ENCODE peak calls at places on chromosomes 5 and 9, in six cellular contexts. W, N, Z, B, K and S are unnamed samples.

GRCh38 chr5:4883388-4883787 is 256.7 kb upstream of the ADAMTS16 start:
- DNase-seq in W (no peak), N (no peak), Z (no peak), B (no peak), K (no peak), S (no peak)

GRCh38 chr5:73615085-73615484 is 10.9 kb upstream of the ARHGEF28 start:
- DNase-seq in W (no peak), N (no peak), Z (no peak), B (no peak), K (no peak), S (no peak)

GRCh38 chr9:132732326-132732725 is 62.1 kb downstream of the GTF3C4 start:
- DNase-seq in W (peak), N (no peak), Z (no peak), B (no peak), K (no peak), S (no peak)

GRCh38 chr9:115649991-115650472 is 503.6 kb upstream of the PAPPA start:
- DNase-seq in W (no peak), N (peak), Z (no peak), B (no peak), K (peak), S (no peak)

GRCh38 chr5:85462957-85463356 is 1078.3 kb upstream of the EDIL3 start:
- DNase-seq in W (no peak), N (no peak), Z (no peak), B (no peak), K (no peak), S (no peak)

GRCh38 chr5:7208911-7209310 is 187.0 kb upstream of the ADCY2 start:
- DNase-seq in W (no peak), N (no peak), Z (no peak), B (no peak), K (no peak), S (no peak)

GRCh38 chr5:123099514-123100151 is 10.6 kb downstream of the PRDM6 start:
- DNase-seq in W (peak), N (no peak), Z (no peak), B (no peak), K (no peak), S (peak)

GRCh38 chr5:89204766-89205165 is 321.8 kb upstream of the MEF2C start:
- DNase-seq in W (no peak), N (no peak), Z (no peak), B (no peak), K (peak), S (no peak)

GRCh38 chr9:134323741-134324358 is 2.4 kb upstream of the RXRA start:
- DNase-seq in W (peak), N (peak), Z (no peak), B (no peak), K (no peak), S (no peak)

GRCh38 chr5:31232273-31232888 is 38.9 kb downstream of the CDH6 start:
- DNase-seq in W (peak), N (peak), Z (peak), B (peak), K (peak), S (peak)

GRCh38 chr9:11335011-11335410 is 722.2 kb upstream of the PTPRD start:
- DNase-seq in W (no peak), N (no peak), Z (no peak), B (no peak), K (no peak), S (no peak)

DNA sequence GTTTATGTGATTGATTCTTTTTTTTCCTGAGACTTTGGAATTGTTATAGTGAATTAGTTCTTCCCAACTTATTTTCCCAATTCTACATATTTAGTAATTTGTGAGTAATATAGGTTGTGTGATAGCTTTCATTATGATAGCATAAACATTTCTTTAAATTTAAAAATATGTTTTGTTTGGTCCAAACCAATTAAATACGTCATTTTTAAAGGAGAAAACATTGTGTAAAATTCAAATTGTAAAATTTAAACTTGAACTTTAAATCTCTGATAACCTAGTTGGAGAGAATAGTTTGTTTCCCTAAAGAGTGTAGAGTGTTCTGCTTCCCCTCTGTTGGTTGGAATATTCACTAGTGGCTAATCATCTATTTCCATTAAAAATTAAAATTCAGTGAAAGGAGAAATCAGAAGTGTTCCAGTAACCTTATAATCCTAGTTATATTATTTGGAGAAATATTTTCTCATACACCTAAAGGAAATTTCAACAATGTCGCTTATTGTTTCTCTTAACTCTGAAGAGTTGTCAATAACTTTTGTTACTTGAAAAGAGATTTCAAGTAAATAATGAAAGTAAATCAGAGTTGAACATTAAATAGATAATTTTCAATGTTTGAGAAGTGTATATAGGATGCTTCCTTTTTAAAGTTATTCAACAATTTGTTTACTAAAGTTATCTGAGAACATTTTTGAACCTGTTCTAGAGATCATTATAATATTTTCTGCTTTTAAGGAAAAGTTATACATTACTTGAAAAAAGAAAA is 2.9 kb downstream of the NIPBL start:
- DNase-seq in W (no peak), N (no peak), Z (no peak), B (no peak), K (no peak), S (no peak)
- H3K4me3 ChIP-seq in W (no peak), N (peak), Z (no peak), B (peak), K (peak), S (peak)

DNA sequence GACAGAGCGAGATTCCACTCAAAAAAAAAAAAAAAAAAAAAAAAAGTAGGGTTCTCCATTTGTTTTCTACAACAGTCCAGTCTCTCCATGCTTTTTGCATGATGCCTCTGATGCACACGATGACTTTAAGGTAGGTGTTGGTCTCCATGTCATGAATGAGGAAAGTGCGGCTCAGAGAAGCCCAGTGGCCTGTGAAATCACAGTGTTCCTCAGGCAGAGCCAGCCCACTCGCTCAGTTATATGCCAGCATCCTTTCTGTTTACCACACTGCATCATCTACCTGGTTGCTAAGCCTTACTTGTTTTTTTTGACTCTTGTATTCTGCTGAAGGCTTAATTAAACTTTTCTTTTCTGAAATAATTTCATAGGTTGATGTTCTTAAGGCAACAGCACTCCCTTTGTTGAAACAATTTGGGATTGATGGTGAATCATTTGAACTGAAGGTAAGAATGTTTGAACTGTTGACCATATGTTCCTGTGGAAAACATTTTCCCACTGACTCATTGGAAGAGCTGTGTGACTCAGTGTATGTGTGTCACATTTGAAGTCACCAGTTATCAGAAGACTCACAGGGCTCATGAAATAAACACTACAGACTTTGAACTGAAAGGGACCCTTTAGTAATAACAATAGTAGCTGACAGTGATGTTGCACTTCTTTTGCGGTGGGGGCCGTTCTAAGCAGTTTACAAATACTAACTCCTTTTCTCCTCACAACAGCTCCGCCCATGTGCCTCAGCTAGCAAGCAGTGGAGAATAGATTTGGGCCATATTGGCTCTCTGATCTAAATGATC is 40.2 kb downstream of the RCL1 start:
- DNase-seq in W (peak), N (peak), Z (no peak), B (no peak), K (peak), S (no peak)
- H3K9ac ChIP-seq in W (no peak), N (peak), Z (no peak), B (no peak), K (no peak), S (no peak)

DNA sequence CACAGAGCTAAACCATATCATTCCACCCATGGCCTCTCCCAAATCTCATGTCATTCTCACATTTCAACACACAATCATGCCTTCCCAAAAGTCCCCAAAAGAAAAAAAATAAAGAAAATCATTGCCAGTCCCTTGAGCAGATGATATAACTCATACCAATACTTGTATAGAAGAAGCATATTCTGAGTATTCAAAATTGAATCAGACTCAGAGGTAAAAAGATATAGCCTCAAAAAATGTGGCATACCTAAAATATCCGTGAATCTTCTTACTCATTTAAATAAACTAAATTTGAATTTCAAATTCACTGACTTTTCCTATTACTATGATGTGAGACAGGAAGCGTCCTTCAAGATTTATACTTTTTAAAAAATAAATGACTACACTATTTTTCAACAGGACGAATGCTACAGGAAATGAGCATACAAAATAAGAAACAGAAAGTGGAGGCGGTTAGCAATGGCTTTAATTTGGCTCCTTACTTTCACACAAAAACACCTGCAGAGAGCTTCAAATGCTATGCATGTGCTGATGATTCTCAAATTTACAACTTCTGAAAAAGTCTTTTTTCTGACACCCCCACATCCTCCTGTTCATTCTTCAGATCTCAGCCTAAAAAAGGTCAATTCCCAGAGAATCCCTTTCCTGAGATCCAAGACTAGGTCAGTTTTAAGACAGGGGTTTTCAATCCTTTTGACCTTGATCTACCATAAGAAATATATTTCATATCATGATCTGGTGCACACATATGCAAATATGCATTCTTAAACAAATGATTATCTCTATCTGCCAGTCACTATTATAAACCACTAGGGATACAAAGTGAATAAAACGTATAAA is 39.6 kb upstream of the DMXL1 start:
- DNase-seq in W (no peak), N (no peak), Z (no peak), B (peak), K (no peak), S (no peak)
- H3K27ac ChIP-seq in W (no peak), N (no peak), Z (no peak), B (peak), K (no peak), S (no peak)

GRCh38 chr5:151234476-151235238 is 10.8 kb upstream of the CCDC69 start:
- DNase-seq in W (no peak), N (peak), Z (no peak), B (peak), K (peak), S (no peak)
- H3K4me3 ChIP-seq in W (no peak), N (no peak), Z (peak), B (peak), K (no peak), S (no peak)